ENCODE peak calls at places on chromosomes 3 and 15, in eight cellular contexts. X is stimulated activated CD4-positive, alpha-beta T cell treated with anti-CD3 and anti-CD28 coated beads, Interleukin-4, amount 100 ng/mL, for 24 hours; R is RWPE2; N is fibroblast of lung; K is HTR-8/SVneo; D is left ventricle myocardium inferior; E is HepG2; B is Right ventricle myocardium superior. P is an unnamed sample.

GRCh38 chr3:167777356-167777755 is 41.8 kb downstream of the SERPINI1 start:
- DNase-seq in X (no peak), R (no peak), N (no peak), K (no peak), D (no peak), E (no peak), B (no peak), P (no peak)

GRCh38 chr3:55842204-55842603 is 355.1 kb upstream of the WNT5A start:
- DNase-seq in X (no peak), R (no peak), N (no peak), K (no peak), D (no peak), E (no peak), B (no peak), P (no peak)

GRCh38 chr3:194243172-194243861 is 107.4 kb downstream of the HES1 start:
- DNase-seq in X (no peak), R (no peak), N (no peak), K (no peak), D (no peak), E (no peak), B (no peak), P (no peak)

GRCh38 chr3:22893631-22894377 is 309.3 kb upstream of the UBE2E2 start:
- DNase-seq in X (no peak), R (no peak), N (no peak), K (no peak), D (no peak), E (no peak), B (no peak), P (no peak)

GRCh38 chr15:52050416-52050815 is 31.4 kb downstream of the MAPK6 start:
- DNase-seq in X (no peak), R (no peak), N (peak; percentile 55), K (peak; percentile 53), D (no peak), E (no peak), B (no peak), P (no peak)

GRCh38 chr3:49712631-49713317 is 6.7 kb downstream of the AMIGO3 start:
- DNase-seq in X (no peak), R (no peak), N (no peak), K (no peak), D (no peak), E (no peak), B (peak; percentile 31), P (no peak)

GRCh38 chr3:64047806-64048205 is 24.5 kb upstream of the PSMD6 start:
- DNase-seq in X (no peak), R (no peak), N (no peak), K (no peak), D (no peak), E (no peak), B (no peak), P (no peak)

GRCh38 chr3:126109146-126109859 is 25.4 kb upstream of the SLC41A3 start:
- DNase-seq in X (no peak), R (no peak), N (no peak), K (no peak), D (no peak), E (no peak), B (no peak), P (no peak)

GRCh38 chr3:123660900-123661299 is 76.0 kb upstream of the HACD2 start:
- DNase-seq in X (no peak), R (no peak), N (peak; percentile 99), K (no peak), D (peak; percentile 92), E (no peak), B (peak; percentile 95), P (peak; percentile 87)

GRCh38 chr3:119034256-119035013 is at the start of gene IGSF11:
- DNase-seq in X (peak; percentile 65), R (peak; percentile 54), N (peak; percentile 26), K (peak; percentile 53), D (peak; percentile 53), E (peak; percentile 9), B (peak; percentile 76), P (peak; percentile 50)

GRCh38 chr3:50581459-50581842 is 12.1 kb downstream of the HEMK1 start:
- DNase-seq in X (no peak), R (no peak), N (no peak), K (no peak), D (no peak), E (no peak), B (peak; percentile 67), P (no peak)

GRCh38 chr15:32119694-32120330 is 89.5 kb downstream of the CHRNA7 start:
- DNase-seq in X (no peak), R (no peak), N (no peak), K (no peak), D (no peak), E (no peak), B (no peak), P (no peak)

GRCh38 chr3:13186416-13186815 is 113.2 kb upstream of the IQSEC1 start:
- DNase-seq in X (no peak), R (no peak), N (no peak), K (no peak), D (no peak), E (no peak), B (no peak), P (no peak)

GRCh38 chr3:133845127-133845526 is 39.5 kb downstream of the SRPRB start:
- DNase-seq in X (no peak), R (no peak), N (no peak), K (no peak), D (no peak), E (no peak), B (no peak), P (no peak)

GRCh38 chr3:104281713-104282112 is 1085.0 kb upstream of the ALCAM start:
- DNase-seq in X (no peak), R (no peak), N (no peak), K (no peak), D (no peak), E (no peak), B (no peak), P (no peak)

GRCh38 chr3:60839242-60839641 is 412.0 kb downstream of the FHIT start:
- DNase-seq in X (no peak), R (no peak), N (peak; percentile 1), K (no peak), D (no peak), E (no peak), B (no peak), P (no peak)

GRCh38 chr15:43218908-43219706 is 1.7 kb downstream of the EPB42 start:
- DNase-seq in X (no peak), R (peak; percentile 86), N (peak; percentile 17), K (peak; percentile 44), D (no peak), E (no peak), B (no peak), P (no peak)

GRCh38 chr15:33766329-33766728 is 202.0 kb upstream of the CHRM5 start:
- DNase-seq in X (no peak), R (no peak), N (no peak), K (no peak), D (no peak), E (no peak), B (no peak), P (no peak)

GRCh38 chr15:63765338-63765737 is 68.4 kb downstream of the HERC1 start:
- DNase-seq in X (no peak), R (no peak), N (no peak), K (no peak), D (no peak), E (no peak), B (no peak), P (no peak)

GRCh38 chr15:23687143-23687470 is at the start of gene NDN:
- DNase-seq in X (no peak), R (no peak), N (peak; percentile 67), K (no peak), D (peak; percentile 45), E (no peak), B (peak; percentile 73), P (peak; percentile 43)

GRCh38 chr3:26931891-26932290 is 309.3 kb downstream of the LRRC3B start:
- DNase-seq in X (no peak), R (no peak), N (no peak), K (no peak), D (no peak), E (no peak), B (no peak), P (no peak)

GRCh38 chr3:178777718-178778411 is 241.6 kb downstream of the KCNMB2 start:
- DNase-seq in X (no peak), R (no peak), N (no peak), K (peak; percentile 8), D (no peak), E (no peak), B (no peak), P (no peak)

GRCh38 chr15:56732135-56732880 is 1.0 kb downstream of the ZNF280D start:
- DNase-seq in X (peak; percentile 9), R (no peak), N (peak; percentile 29), K (no peak), D (no peak), E (peak; percentile 11), B (no peak), P (no peak)

GRCh38 chr3:140686128-140686527 is 8.3 kb downstream of the TRIM42 start:
- DNase-seq in X (no peak), R (no peak), N (no peak), K (no peak), D (no peak), E (no peak), B (no peak), P (no peak)

GRCh38 chr15:41568350-41569017 is 9.5 kb downstream of the TYRO3 start:
- DNase-seq in X (no peak), R (no peak), N (peak; percentile 15), K (no peak), D (no peak), E (peak; percentile 98), B (peak; percentile 48), P (peak; percentile 65)

GRCh38 chr3:101850327-101851048 is 1.2 kb downstream of the NFKBIZ start:
- DNase-seq in X (peak; percentile 66), R (no peak), N (peak; percentile 77), K (no peak), D (no peak), E (no peak), B (no peak), P (no peak)

GRCh38 chr3:126111126-126111551 is 27.2 kb upstream of the SLC41A3 start:
- DNase-seq in X (no peak), R (no peak), N (no peak), K (no peak), D (no peak), E (no peak), B (no peak), P (peak; percentile 20)

GRCh38 chr3:46731795-46732194 is 14.1 kb upstream of the PRSS50 start:
- DNase-seq in X (no peak), R (no peak), N (no peak), K (no peak), D (no peak), E (no peak), B (no peak), P (no peak)

GRCh38 chr3:53238051-53238850 is 17.6 kb downstream of the TKT start:
- DNase-seq in X (no peak), R (peak; percentile 41), N (peak; percentile 94), K (peak; percentile 84), D (no peak), E (peak; percentile 80), B (no peak), P (peak; percentile 51)

GRCh38 chr3:2099779-2100191 is 1.1 kb downstream of the CNTN4 start:
- DNase-seq in X (no peak), R (no peak), N (no peak), K (no peak), D (no peak), E (no peak), B (no peak), P (no peak)

GRCh38 chr3:26714485-26714884 is 91.9 kb downstream of the LRRC3B start:
- DNase-seq in X (no peak), R (no peak), N (no peak), K (no peak), D (no peak), E (no peak), B (no peak), P (no peak)

GRCh38 chr3:155704041-155704440 is 40.8 kb downstream of the PLCH1 start:
- DNase-seq in X (no peak), R (no peak), N (no peak), K (no peak), D (no peak), E (no peak), B (no peak), P (no peak)